ENCODE peak calls at places on chromosomes 4 and X, in seven cellular contexts. Q is fibroblast of pulmonary artery, K is nephron progenitor cell, V is AG09319, C is HFF-Myc, G is A549, N is right atrium auricular region. I is an unnamed sample.

GRCh38 chrX:78592030-78592429 is 67.1 kb downstream of the RTL3 start:
- DNase-seq in V (no peak), N (no peak), Q (no peak), C (no peak), G (no peak), K (no peak), I (no peak)

GRCh38 chr4:21848001-21848400 is 100.6 kb downstream of the KCNIP4 start:
- DNase-seq in K (no peak), N (no peak), G (no peak), V (no peak), Q (no peak), C (no peak), I (no peak)

GRCh38 chr4:151015458-151016344 is 617 bp upstream of the LRBA start:
- DNase-seq in V (no peak), G (peak), C (no peak), K (peak), N (peak), Q (peak), I (peak)

GRCh38 chr4:24537025-24537424 is 47.3 kb downstream of the DHX15 start:
- DNase-seq in N (no peak), V (no peak), C (no peak), K (no peak), G (no peak), Q (no peak), I (no peak)

GRCh38 chr4:24912252-24913098 is at the start of gene CCDC149:
- DNase-seq in K (peak), C (no peak), V (peak), Q (peak), G (peak), N (no peak), I (peak)

GRCh38 chr4:156948133-156948532 is 23.5 kb downstream of the PDGFC start:
- DNase-seq in V (no peak), N (no peak), G (no peak), K (no peak), C (no peak), Q (peak), I (no peak)

GRCh38 chr4:122450847-122451246 is 5.7 kb downstream of the IL2 start:
- DNase-seq in C (peak), K (peak), N (no peak), G (peak), Q (peak), V (no peak), I (peak)

GRCh38 chr4:123159479-123159878 is 237.1 kb upstream of the NUDT6 start:
- DNase-seq in N (no peak), C (no peak), K (no peak), G (no peak), V (no peak), Q (no peak), I (no peak)

GRCh38 chrX:108203540-108203939 is 112.0 kb downstream of the ATG4A start:
- DNase-seq in V (no peak), C (no peak), G (no peak), K (no peak), N (no peak), Q (no peak), I (no peak)

GRCh38 chrX:126165721-126166401 is at the start of gene DCAF12L2:
- DNase-seq in K (peak), N (no peak), V (no peak), G (peak), C (no peak), Q (no peak), I (peak)

GRCh38 chr4:128528793-128529553 is 241.4 kb upstream of the PGRMC2 start:
- DNase-seq in V (peak), N (no peak), C (peak), K (no peak), Q (peak), G (peak), I (no peak)

GRCh38 chrX:69156638-69157037 is 8.6 kb downstream of the PJA1 start:
- DNase-seq in K (no peak), V (no peak), N (no peak), G (no peak), Q (no peak), C (no peak), I (no peak)

GRCh38 chr4:1246901-1247810 is 1.8 kb downstream of the CTBP1 start:
- DNase-seq in N (no peak), C (no peak), K (peak), G (no peak), V (no peak), Q (no peak), I (no peak)

GRCh38 chr4:122341906-122342305 is 36.9 kb upstream of the ADAD1 start:
- DNase-seq in G (peak), K (no peak), Q (peak), V (peak), N (no peak), C (no peak), I (no peak)

GRCh38 chrX:67288958-67289641 is 254.7 kb upstream of the AR start:
- DNase-seq in G (no peak), Q (no peak), N (no peak), C (no peak), K (no peak), V (no peak), I (no peak)

GRCh38 chr4:20381005-20381404 is 129.3 kb downstream of the SLIT2 start:
- DNase-seq in C (no peak), G (no peak), K (no peak), N (no peak), V (no peak), Q (no peak), I (no peak)

GRCh38 chr4:39533541-39533940 is 6.3 kb upstream of the UGDH start:
- DNase-seq in V (no peak), K (no peak), G (no peak), Q (no peak), N (no peak), C (no peak), I (no peak)

GRCh38 chr4:2220016-2220620 is 21.8 kb downstream of the HAUS3 start:
- DNase-seq in K (peak), Q (peak), V (peak), G (peak), C (peak), N (peak), I (peak)

GRCh38 chr4:155433636-155434360 is 57.0 kb upstream of the MAP9 start:
- DNase-seq in V (no peak), N (no peak), G (peak), Q (peak), K (no peak), C (no peak), I (no peak)

GRCh38 chr4:67877086-67877485 is 6.7 kb downstream of the TMPRSS11D start:
- DNase-seq in G (no peak), C (no peak), Q (no peak), K (no peak), N (no peak), V (no peak), I (no peak)

GRCh38 chr4:125666635-125667034 is 351.9 kb downstream of the FAT4 start:
- DNase-seq in K (no peak), C (no peak), V (no peak), G (no peak), Q (no peak), N (no peak), I (no peak)

GRCh38 chrX:42776195-42776594 is 1.8 kb downstream of the PPP1R2C start:
- DNase-seq in G (no peak), V (no peak), C (no peak), N (no peak), Q (peak), K (no peak), I (no peak)

GRCh38 chr4:80361329-80361900 is 25.9 kb downstream of the CFAP299 start:
- DNase-seq in Q (peak), C (no peak), G (peak), K (no peak), N (no peak), V (no peak), I (no peak)

GRCh38 chr4:185868983-185869938 is 57.3 kb upstream of the SORBS2 start:
- DNase-seq in C (no peak), K (no peak), G (no peak), V (no peak), Q (no peak), N (no peak), I (no peak)

GRCh38 chr4:5905714-5906113 is 12.8 kb upstream of the CRMP1 start:
- DNase-seq in Q (no peak), V (no peak), C (no peak), K (no peak), G (no peak), N (no peak), I (no peak)

GRCh38 chr4:188934320-188934975 is 795.2 kb downstream of the TRIML1 start:
- DNase-seq in C (no peak), G (peak), V (peak), N (no peak), Q (peak), K (no peak), I (no peak)

GRCh38 chr4:146175541-146176453 is at the start of gene LSM6:
- DNase-seq in N (peak), K (peak), V (peak), Q (peak), C (peak), G (peak), I (peak)

GRCh38 chr4:90187148-90187884 is 60.1 kb downstream of the CCSER1 start:
- DNase-seq in C (no peak), N (no peak), V (no peak), K (no peak), G (no peak), Q (no peak), I (no peak)

GRCh38 chrX:108209006-108209554 is 117.5 kb downstream of the ATG4A start:
- DNase-seq in G (no peak), V (no peak), C (no peak), Q (no peak), K (no peak), N (no peak), I (no peak)

DNA sequence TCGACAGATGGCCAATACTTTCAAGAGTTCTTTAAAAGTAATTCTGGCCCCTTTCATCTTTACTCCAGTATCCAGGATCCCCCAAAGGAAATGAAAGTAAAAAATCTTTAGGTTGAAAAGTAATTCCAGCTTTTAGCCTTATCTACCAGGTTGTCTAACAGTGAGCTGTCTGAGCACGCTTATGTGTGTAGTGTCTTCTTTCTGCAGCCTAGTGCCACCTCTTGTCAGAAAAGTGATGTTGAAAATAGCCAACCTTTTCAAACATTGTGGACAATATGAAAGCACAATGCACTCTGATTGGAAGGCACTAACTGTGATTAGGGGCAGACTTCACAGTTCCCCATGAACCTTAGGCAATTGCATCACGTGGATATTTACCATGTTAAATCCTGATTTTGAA is 92.1 kb downstream of the RELL1 start:
- DNase-seq in G (no peak), K (no peak), N (no peak), V (no peak), Q (no peak), C (no peak), I (no peak)
- TF ChIP-seq CTCF in G (no peak), K (no peak), N (no peak), V (no peak), Q (no peak), C (no peak), I (no peak)

GRCh38 chrX:129606918-129607317 is 47.8 kb downstream of the APLN start:
- DNase-seq in N (peak), Q (peak), V (peak), G (peak), C (peak), K (peak), I (peak)
- TF ChIP-seq CTCF in N (peak), Q (peak), V (peak), G (peak), C (peak), K (peak), I (peak)

GRCh38 chr4:71009796-71010588 is 16.5 kb downstream of the DCK start:
- DNase-seq in Q (peak), G (peak), K (no peak), C (peak), N (no peak), V (no peak), I (no peak)
- TF ChIP-seq CTCF in Q (peak), G (peak), K (peak), C (peak), N (peak), V (peak), I (peak)

DNA sequence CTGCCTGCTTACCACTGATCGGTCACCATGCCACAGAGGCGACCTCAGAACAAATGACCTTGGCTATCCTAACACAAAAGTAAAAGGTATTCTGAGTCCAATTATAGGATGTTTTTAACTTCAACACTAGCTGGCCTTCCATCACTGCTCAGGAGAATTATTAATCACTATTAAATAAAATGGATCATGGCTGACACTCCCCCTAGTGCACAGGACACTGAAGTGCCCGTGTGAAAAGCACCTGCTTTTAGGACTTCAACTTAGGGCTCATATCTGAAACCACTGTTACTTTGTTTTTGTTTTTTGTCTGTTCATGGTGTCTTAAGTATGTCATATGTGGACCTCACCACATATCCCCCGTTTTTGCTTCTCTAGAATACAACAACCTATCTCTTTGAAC is 33.9 kb downstream of the STX18 start:
- DNase-seq in K (no peak), V (no peak), N (no peak), Q (peak), C (no peak), G (no peak), I (no peak)
- TF ChIP-seq CTCF in K (peak), V (peak), N (no peak), Q (peak), C (peak), G (peak), I (peak)

GRCh38 chr4:139188648-139189416 is 11.8 kb upstream of the ELF2 start:
- DNase-seq in N (no peak), V (no peak), K (no peak), G (no peak), Q (no peak), C (no peak), I (no peak)

GRCh38 chr4:139189417-139189749 is 12.4 kb upstream of the ELF2 start:
- DNase-seq in N (no peak), G (no peak), K (no peak), V (no peak), C (no peak), Q (no peak), I (no peak)

GRCh38 chr4:139184129-139184528 is 7.1 kb upstream of the ELF2 start:
- DNase-seq in K (no peak), Q (peak), N (no peak), C (no peak), V (no peak), G (peak), I (no peak)
- TF ChIP-seq CTCF in K (no peak), Q (peak), N (no peak), C (no peak), V (peak), G (peak), I (no peak)